ENCODE peak calls at places on chromosomes 3 and 15, in eight cellular contexts. One of them, this sample, is unnamed.

GRCh38 chr3:140216249-140216648 is 281.3 kb downstream of the CLSTN2 start:
- DNase-seq in astrocyte of the spinal cord: no peak
- DNase-seq in CD8-positive, alpha-beta T cell: no peak
- DNase-seq in body of pancreas: no peak
- DNase-seq in IMR-90: no peak
- DNase-seq in BJ: no peak
- DNase-seq in fibroblast of pulmonary artery: no peak
- DNase-seq in HFFc6: no peak
- DNase-seq in this sample: no peak

GRCh38 chr15:47339800-47340575 is 377.3 kb upstream of the SEMA6D start:
- DNase-seq in astrocyte of the spinal cord: no peak
- DNase-seq in CD8-positive, alpha-beta T cell: no peak
- DNase-seq in body of pancreas: no peak
- DNase-seq in IMR-90: peak
- DNase-seq in BJ: no peak
- DNase-seq in fibroblast of pulmonary artery: peak
- DNase-seq in HFFc6: no peak
- DNase-seq in this sample: no peak

GRCh38 chr3:195873971-195874370 is 34.4 kb downstream of the TNK2 start:
- DNase-seq in astrocyte of the spinal cord: peak
- DNase-seq in CD8-positive, alpha-beta T cell: no peak
- DNase-seq in body of pancreas: no peak
- DNase-seq in IMR-90: peak
- DNase-seq in BJ: no peak
- DNase-seq in fibroblast of pulmonary artery: no peak
- DNase-seq in HFFc6: no peak
- DNase-seq in this sample: no peak

GRCh38 chr15:69976366-69976994 is 121.2 kb downstream of the TLE3 start:
- DNase-seq in astrocyte of the spinal cord: peak
- DNase-seq in CD8-positive, alpha-beta T cell: peak
- DNase-seq in body of pancreas: no peak
- DNase-seq in IMR-90: peak
- DNase-seq in BJ: no peak
- DNase-seq in fibroblast of pulmonary artery: peak
- DNase-seq in HFFc6: peak
- DNase-seq in this sample: peak

GRCh38 chr3:159881828-159882309 is 106.8 kb upstream of the IL12A start:
- DNase-seq in astrocyte of the spinal cord: peak
- DNase-seq in CD8-positive, alpha-beta T cell: no peak
- DNase-seq in body of pancreas: no peak
- DNase-seq in IMR-90: no peak
- DNase-seq in BJ: no peak
- DNase-seq in fibroblast of pulmonary artery: no peak
- DNase-seq in HFFc6: no peak
- DNase-seq in this sample: no peak

GRCh38 chr3:195546130-195546560 is 3.0 kb upstream of the PPP1R2 start:
- DNase-seq in astrocyte of the spinal cord: peak
- DNase-seq in CD8-positive, alpha-beta T cell: no peak
- DNase-seq in body of pancreas: peak
- DNase-seq in IMR-90: peak
- DNase-seq in BJ: peak
- DNase-seq in fibroblast of pulmonary artery: peak
- DNase-seq in HFFc6: peak
- DNase-seq in this sample: no peak

GRCh38 chr3:72157782-72158638 is 373.1 kb upstream of the PROK2 start:
- DNase-seq in astrocyte of the spinal cord: no peak
- DNase-seq in CD8-positive, alpha-beta T cell: no peak
- DNase-seq in body of pancreas: no peak
- DNase-seq in IMR-90: no peak
- DNase-seq in BJ: no peak
- DNase-seq in fibroblast of pulmonary artery: no peak
- DNase-seq in HFFc6: no peak
- DNase-seq in this sample: no peak

GRCh38 chr3:158097571-158098553 is 8.4 kb downstream of the SHOX2 start:
- DNase-seq in astrocyte of the spinal cord: peak
- DNase-seq in CD8-positive, alpha-beta T cell: peak
- DNase-seq in body of pancreas: peak
- DNase-seq in IMR-90: peak
- DNase-seq in BJ: no peak
- DNase-seq in fibroblast of pulmonary artery: peak
- DNase-seq in HFFc6: no peak
- DNase-seq in this sample: peak

GRCh38 chr3:123883111-123883510 is 1.0 kb downstream of the MYLK start:
- DNase-seq in astrocyte of the spinal cord: no peak
- DNase-seq in CD8-positive, alpha-beta T cell: no peak
- DNase-seq in body of pancreas: no peak
- DNase-seq in IMR-90: no peak
- DNase-seq in BJ: no peak
- DNase-seq in fibroblast of pulmonary artery: no peak
- DNase-seq in HFFc6: no peak
- DNase-seq in this sample: no peak

GRCh38 chr15:32717290-32718081 is at the start of gene GREM1:
- DNase-seq in astrocyte of the spinal cord: peak
- DNase-seq in CD8-positive, alpha-beta T cell: no peak
- DNase-seq in body of pancreas: no peak
- DNase-seq in IMR-90: peak
- DNase-seq in BJ: no peak
- DNase-seq in fibroblast of pulmonary artery: no peak
- DNase-seq in HFFc6: peak
- DNase-seq in this sample: no peak

GRCh38 chr3:9500108-9501050 is 53.2 kb downstream of the LHFPL4 start:
- DNase-seq in astrocyte of the spinal cord: peak
- DNase-seq in CD8-positive, alpha-beta T cell: peak
- DNase-seq in body of pancreas: peak
- DNase-seq in IMR-90: peak
- DNase-seq in BJ: peak
- DNase-seq in fibroblast of pulmonary artery: peak
- DNase-seq in HFFc6: peak
- DNase-seq in this sample: peak

GRCh38 chr3:10583798-10584708 is 78.7 kb upstream of the ATP2B2 start:
- DNase-seq in astrocyte of the spinal cord: no peak
- DNase-seq in CD8-positive, alpha-beta T cell: no peak
- DNase-seq in body of pancreas: no peak
- DNase-seq in IMR-90: no peak
- DNase-seq in BJ: no peak
- DNase-seq in fibroblast of pulmonary artery: no peak
- DNase-seq in HFFc6: no peak
- DNase-seq in this sample: no peak

GRCh38 chr15:77482570-77482969 is 61.9 kb downstream of the HMG20A start:
- DNase-seq in astrocyte of the spinal cord: peak
- DNase-seq in CD8-positive, alpha-beta T cell: no peak
- DNase-seq in body of pancreas: no peak
- DNase-seq in IMR-90: peak
- DNase-seq in BJ: peak
- DNase-seq in fibroblast of pulmonary artery: peak
- DNase-seq in HFFc6: peak
- DNase-seq in this sample: no peak

GRCh38 chr3:184360834-184361531 is 422 bp downstream of the CLCN2 start:
- DNase-seq in astrocyte of the spinal cord: no peak
- DNase-seq in CD8-positive, alpha-beta T cell: no peak
- DNase-seq in body of pancreas: no peak
- DNase-seq in IMR-90: no peak
- DNase-seq in BJ: no peak
- DNase-seq in fibroblast of pulmonary artery: no peak
- DNase-seq in HFFc6: no peak
- DNase-seq in this sample: no peak

GRCh38 chr3:127585163-127585812 is 5.2 kb downstream of the TPRA1 start:
- DNase-seq in astrocyte of the spinal cord: no peak
- DNase-seq in CD8-positive, alpha-beta T cell: no peak
- DNase-seq in body of pancreas: no peak
- DNase-seq in IMR-90: peak
- DNase-seq in BJ: no peak
- DNase-seq in fibroblast of pulmonary artery: peak
- DNase-seq in HFFc6: no peak
- DNase-seq in this sample: no peak

GRCh38 chr3:138114988-138115971 is at the start of gene DZIP1L:
- DNase-seq in astrocyte of the spinal cord: peak
- DNase-seq in CD8-positive, alpha-beta T cell: no peak
- DNase-seq in body of pancreas: peak
- DNase-seq in IMR-90: peak
- DNase-seq in BJ: no peak
- DNase-seq in fibroblast of pulmonary artery: peak
- DNase-seq in HFFc6: peak
- DNase-seq in this sample: no peak

GRCh38 chr15:74748322-74748946 is at the start of gene CYP1A2:
- DNase-seq in astrocyte of the spinal cord: no peak
- DNase-seq in CD8-positive, alpha-beta T cell: no peak
- DNase-seq in body of pancreas: no peak
- DNase-seq in IMR-90: no peak
- DNase-seq in BJ: no peak
- DNase-seq in fibroblast of pulmonary artery: no peak
- DNase-seq in HFFc6: no peak
- DNase-seq in this sample: no peak

GRCh38 chr15:92921215-92922131 is 21.3 kb downstream of the CHD2 start:
- DNase-seq in astrocyte of the spinal cord: peak
- DNase-seq in CD8-positive, alpha-beta T cell: no peak
- DNase-seq in body of pancreas: peak
- DNase-seq in IMR-90: peak
- DNase-seq in BJ: no peak
- DNase-seq in fibroblast of pulmonary artery: no peak
- DNase-seq in HFFc6: peak
- DNase-seq in this sample: no peak

GRCh38 chr3:41943444-41943843 is 18.5 kb downstream of the ULK4 start:
- DNase-seq in astrocyte of the spinal cord: no peak
- DNase-seq in CD8-positive, alpha-beta T cell: no peak
- DNase-seq in body of pancreas: no peak
- DNase-seq in IMR-90: no peak
- DNase-seq in BJ: no peak
- DNase-seq in fibroblast of pulmonary artery: no peak
- DNase-seq in HFFc6: no peak
- DNase-seq in this sample: no peak

GRCh38 chr3:34183581-34184313 is 385.3 kb downstream of the PDCD6IP start:
- DNase-seq in astrocyte of the spinal cord: no peak
- DNase-seq in CD8-positive, alpha-beta T cell: peak
- DNase-seq in body of pancreas: no peak
- DNase-seq in IMR-90: no peak
- DNase-seq in BJ: no peak
- DNase-seq in fibroblast of pulmonary artery: no peak
- DNase-seq in HFFc6: no peak
- DNase-seq in this sample: no peak

DNA sequence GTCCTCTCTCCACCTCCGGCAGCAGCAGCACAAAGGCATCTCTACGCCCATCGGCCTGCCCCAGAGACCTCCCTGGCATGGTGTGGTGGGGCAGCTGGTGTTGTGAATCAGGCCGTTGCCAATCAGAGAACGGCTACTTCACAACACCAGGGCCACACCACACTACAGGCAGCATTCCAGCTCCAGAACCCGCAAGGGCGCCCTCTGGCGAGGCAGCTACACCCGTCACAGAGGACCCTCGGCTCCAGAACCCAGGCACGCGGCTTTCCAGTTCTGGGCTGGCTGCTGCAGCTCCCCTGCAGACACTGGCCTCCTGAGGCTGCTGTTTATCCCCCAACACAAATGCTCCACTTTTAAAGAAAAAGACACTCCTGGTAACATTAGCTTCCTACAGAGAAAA is 127.5 kb upstream of the TOPAZ1 start:
- DNase-seq in astrocyte of the spinal cord: no peak
- DNase-seq in CD8-positive, alpha-beta T cell: no peak
- DNase-seq in body of pancreas: peak
- DNase-seq in IMR-90: peak
- DNase-seq in BJ: no peak
- DNase-seq in fibroblast of pulmonary artery: peak
- DNase-seq in HFFc6: no peak
- DNase-seq in this sample: no peak
- TF ChIP-seq CTCF in astrocyte of the spinal cord: peak
- TF ChIP-seq CTCF in CD8-positive, alpha-beta T cell: no peak
- TF ChIP-seq CTCF in body of pancreas: peak
- TF ChIP-seq CTCF in IMR-90: peak
- TF ChIP-seq CTCF in BJ: peak
- TF ChIP-seq CTCF in fibroblast of pulmonary artery: peak
- TF ChIP-seq CTCF in HFFc6: peak
- TF ChIP-seq CTCF in this sample: no peak

DNA sequence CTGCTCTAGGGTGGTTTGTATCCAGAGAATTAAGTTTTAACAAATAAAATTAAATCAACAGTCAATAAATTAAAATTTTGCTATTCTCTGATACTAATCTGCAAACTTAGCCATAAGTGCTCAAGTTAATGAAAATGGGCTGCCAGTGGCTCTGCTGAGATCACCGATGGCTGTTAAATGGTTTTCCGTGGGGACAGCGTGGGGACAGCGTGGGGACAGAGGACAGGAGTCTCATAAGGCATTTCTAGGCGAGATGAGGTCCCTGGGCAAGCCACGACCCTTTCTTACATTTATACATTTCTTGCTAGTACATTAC is 53.0 kb downstream of the SETMAR start:
- DNase-seq in astrocyte of the spinal cord: no peak
- DNase-seq in CD8-positive, alpha-beta T cell: no peak
- DNase-seq in body of pancreas: no peak
- DNase-seq in IMR-90: no peak
- DNase-seq in BJ: no peak
- DNase-seq in fibroblast of pulmonary artery: no peak
- DNase-seq in HFFc6: no peak
- DNase-seq in this sample: no peak
- TF ChIP-seq CTCF in astrocyte of the spinal cord: no peak
- TF ChIP-seq CTCF in CD8-positive, alpha-beta T cell: no peak
- TF ChIP-seq CTCF in body of pancreas: no peak
- TF ChIP-seq CTCF in IMR-90: no peak
- TF ChIP-seq CTCF in BJ: no peak
- TF ChIP-seq CTCF in fibroblast of pulmonary artery: no peak
- TF ChIP-seq CTCF in HFFc6: no peak
- TF ChIP-seq CTCF in this sample: no peak

DNA sequence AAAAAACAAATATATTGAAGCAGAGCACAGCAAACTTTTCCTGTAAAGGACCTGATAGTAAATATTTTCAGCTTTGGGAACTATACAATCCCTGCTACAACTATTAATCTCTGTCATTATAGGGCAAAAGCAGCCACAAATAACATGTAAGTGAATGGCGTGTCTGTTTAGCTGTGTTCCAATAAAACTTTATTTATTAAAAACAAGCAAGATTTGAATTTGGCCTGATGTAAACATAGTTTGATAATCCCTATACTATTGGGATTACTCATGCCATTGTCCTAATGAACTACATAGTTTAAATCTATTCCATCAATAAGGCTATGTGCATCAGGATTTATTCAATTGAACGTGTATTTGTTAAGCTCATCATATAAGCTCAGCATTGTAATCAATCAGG is 286.8 kb upstream of the CNTN6 start:
- DNase-seq in astrocyte of the spinal cord: no peak
- DNase-seq in CD8-positive, alpha-beta T cell: no peak
- DNase-seq in body of pancreas: no peak
- DNase-seq in IMR-90: no peak
- DNase-seq in BJ: no peak
- DNase-seq in fibroblast of pulmonary artery: no peak
- DNase-seq in HFFc6: no peak
- DNase-seq in this sample: no peak
- TF ChIP-seq CTCF in astrocyte of the spinal cord: no peak
- TF ChIP-seq CTCF in CD8-positive, alpha-beta T cell: no peak
- TF ChIP-seq CTCF in body of pancreas: no peak
- TF ChIP-seq CTCF in IMR-90: no peak
- TF ChIP-seq CTCF in BJ: no peak
- TF ChIP-seq CTCF in fibroblast of pulmonary artery: no peak
- TF ChIP-seq CTCF in HFFc6: no peak
- TF ChIP-seq CTCF in this sample: no peak

DNA sequence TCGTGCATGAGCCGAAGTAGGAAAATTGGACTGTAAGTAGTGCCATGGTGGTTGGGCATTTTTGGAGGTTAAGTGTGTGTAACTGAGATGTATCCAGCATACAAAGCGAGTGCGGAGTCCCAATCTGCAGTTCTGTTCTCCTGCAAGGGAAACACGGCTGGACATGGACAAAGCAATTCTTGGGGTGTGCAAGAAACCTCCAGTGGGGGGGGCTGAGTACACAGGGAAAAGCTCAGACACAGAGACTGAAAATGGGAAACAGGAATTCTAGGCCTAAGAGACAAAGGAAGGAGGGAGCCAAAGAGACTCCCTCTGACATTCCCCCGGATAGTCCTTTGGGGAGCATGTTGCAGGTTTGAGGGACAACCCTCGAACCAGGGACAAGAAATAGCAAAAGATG is 83.2 kb upstream of the PLSCR4 start:
- DNase-seq in astrocyte of the spinal cord: peak
- DNase-seq in CD8-positive, alpha-beta T cell: no peak
- DNase-seq in body of pancreas: peak
- DNase-seq in IMR-90: peak
- DNase-seq in BJ: no peak
- DNase-seq in fibroblast of pulmonary artery: peak
- DNase-seq in HFFc6: peak
- DNase-seq in this sample: no peak
- TF ChIP-seq CTCF in astrocyte of the spinal cord: peak
- TF ChIP-seq CTCF in CD8-positive, alpha-beta T cell: no peak
- TF ChIP-seq CTCF in body of pancreas: peak
- TF ChIP-seq CTCF in IMR-90: peak
- TF ChIP-seq CTCF in BJ: peak
- TF ChIP-seq CTCF in fibroblast of pulmonary artery: peak
- TF ChIP-seq CTCF in HFFc6: peak
- TF ChIP-seq CTCF in this sample: no peak